ENCODE peak calls at places on chromosomes 13 and 19, in five cellular contexts. H, V, C, P and W are unnamed samples.
A peak's percentile ranks its signal among the peaks of the same experiment; 100 is the strongest.

GRCh38 chr13:101515504-101515903 is 63.0 kb downstream of the ITGBL1 start:
- DNase-seq in H (no peak), V (no peak), C (no peak), P (no peak), W (no peak)

GRCh38 chr13:36369268-36370107 is 23.3 kb upstream of the SPART start:
- DNase-seq in H (no peak), V (no peak), C (no peak), P (no peak), W (no peak)

GRCh38 chr19:42693760-42694350 is 46.4 kb downstream of the PSG3 start:
- DNase-seq in H (no peak), V (no peak), C (peak; percentile 75), P (no peak), W (no peak)

GRCh38 chr13:32587774-32588165 is 1.5 kb downstream of the PDS5B start:
- DNase-seq in H (no peak), V (no peak), C (peak; percentile 21), P (no peak), W (no peak)

GRCh38 chr19:32717496-32717895 is 2.1 kb upstream of the TDRD12 start:
- DNase-seq in H (no peak), V (no peak), C (no peak), P (no peak), W (no peak)

GRCh38 chr13:49683489-49683888 is 7.8 kb downstream of the EBPL start:
- DNase-seq in H (no peak), V (no peak), C (no peak), P (no peak), W (no peak)

GRCh38 chr13:92513672-92514071 is 712.9 kb upstream of the GPC6 start:
- DNase-seq in H (no peak), V (no peak), C (no peak), P (no peak), W (no peak)

GRCh38 chr13:33218020-33218419 is 67.5 kb downstream of the STARD13 start:
- DNase-seq in H (no peak), V (no peak), C (peak; percentile 88), P (no peak), W (no peak)

GRCh38 chr19:18972301-18972831 is 31.3 kb upstream of the HOMER3 start:
- DNase-seq in H (no peak), V (no peak), C (no peak), P (no peak), W (no peak)

GRCh38 chr19:8143041-8143440 is 6.4 kb downstream of the FBN3 start:
- DNase-seq in H (no peak), V (no peak), C (no peak), P (no peak), W (no peak)

GRCh38 chr19:10850631-10851030 is 2.4 kb downstream of the C19orf38 start:
- DNase-seq in H (no peak), V (no peak), C (no peak), P (no peak), W (no peak)

GRCh38 chr13:41053384-41053826 is 7.9 kb upstream of the WBP4 start:
- DNase-seq in H (no peak), V (no peak), C (peak; percentile 48), P (no peak), W (no peak)

GRCh38 chr19:4197625-4198466 is 15.4 kb downstream of the ANKRD24 start:
- DNase-seq in H (peak; percentile 74), V (no peak), C (no peak), P (no peak), W (no peak)

GRCh38 chr13:110856941-110857835 is 57.7 kb downstream of the ANKRD10 start:
- DNase-seq in H (no peak), V (no peak), C (no peak), P (no peak), W (no peak)

GRCh38 chr19:31890230-31890629 is 455.2 kb upstream of the ZNF507 start:
- DNase-seq in H (peak; percentile 20), V (no peak), C (no peak), P (peak; percentile 88), W (no peak)

GRCh38 chr13:98157188-98157587 is 14.3 kb downstream of the FARP1 start:
- DNase-seq in H (no peak), V (no peak), C (no peak), P (no peak), W (no peak)

GRCh38 chr13:33927315-33927714 is 109.4 kb downstream of the RFC3 start:
- DNase-seq in H (no peak), V (no peak), C (peak; percentile 33), P (no peak), W (no peak)

GRCh38 chr19:55305491-55305890 is 19.6 kb downstream of the TMEM150B start:
- DNase-seq in H (peak; percentile 76), V (no peak), C (peak; percentile 56), P (peak; percentile 60), W (peak; percentile 40)

GRCh38 chr19:47305309-47305751 is 4.3 kb upstream of the C5AR1 start:
- DNase-seq in H (peak; percentile 74), V (peak; percentile 65), C (peak; percentile 72), P (peak; percentile 86), W (peak; percentile 54)

GRCh38 chr13:43905435-43906031 is 25.8 kb downstream of the LACC1 start:
- DNase-seq in H (peak; percentile 80), V (no peak), C (peak; percentile 80), P (no peak), W (peak; percentile 42)

GRCh38 chr13:86585826-86586225 is 786.6 kb upstream of the SLITRK6 start:
- DNase-seq in H (no peak), V (no peak), C (peak; percentile 10), P (no peak), W (peak; percentile 16)

GRCh38 chr13:73040479-73040878 is 18.3 kb upstream of the KLF5 start:
- DNase-seq in H (no peak), V (no peak), C (no peak), P (no peak), W (no peak)

GRCh38 chr19:2477141-2477710 is 1.3 kb downstream of the GADD45B start:
- DNase-seq in H (peak; percentile 44), V (no peak), C (peak; percentile 50), P (peak; percentile 59), W (peak; percentile 61)

GRCh38 chr19:11421607-11422098 is 2.5 kb upstream of the RGL3 start:
- DNase-seq in H (peak; percentile 61), V (no peak), C (no peak), P (peak; percentile 61), W (peak; percentile 72)

GRCh38 chr13:27619711-27620376 is 485 bp downstream of the LNX2 start:
- DNase-seq in H (no peak), V (peak; percentile 15), C (peak; percentile 29), P (no peak), W (peak; percentile 54)

GRCh38 chr19:4267101-4267900 is 11.8 kb upstream of the SHD start:
- DNase-seq in H (peak; percentile 87), V (peak; percentile 28), C (peak; percentile 64), P (peak; percentile 72), W (peak; percentile 34)

GRCh38 chr13:26989261-26990007 is 182.2 kb downstream of the USP12 start:
- DNase-seq in H (no peak), V (no peak), C (no peak), P (no peak), W (no peak)

GRCh38 chr19:3656073-3656746 is 29.6 kb upstream of the CACTIN start:
- DNase-seq in H (no peak), V (no peak), C (peak; percentile 2), P (no peak), W (no peak)

GRCh38 chr13:75372517-75372916 is 109.5 kb downstream of the TBC1D4 start:
- DNase-seq in H (peak; percentile 46), V (no peak), C (peak; percentile 64), P (no peak), W (peak; percentile 52)

GRCh38 chr19:15264061-15264932 is 32.0 kb upstream of the EPHX3 start:
- DNase-seq in H (peak; percentile 90), V (peak; percentile 57), C (peak; percentile 73), P (peak; percentile 86), W (peak; percentile 75)

GRCh38 chr19:15265214-15265613 is 33.0 kb upstream of the EPHX3 start:
- DNase-seq in H (no peak), V (no peak), C (no peak), P (no peak), W (no peak)

GRCh38 chr19:15266683-15267082 is 34.4 kb upstream of the EPHX3 start:
- DNase-seq in H (no peak), V (no peak), C (no peak), P (no peak), W (no peak)

GRCh38 chr19:15264933-15265206 is 32.6 kb upstream of the EPHX3 start:
- DNase-seq in H (no peak), V (no peak), C (no peak), P (no peak), W (no peak)

GRCh38 chr19:15265849-15266248 is 33.6 kb upstream of the EPHX3 start:
- DNase-seq in H (no peak), V (peak; percentile 84), C (peak; percentile 76), P (peak; percentile 99), W (peak; percentile 91)
- H3K36me3 ChIP-seq in H (peaks cover 12% of the 10 kb centered on the region), V (peaks cover 83% of the 10 kb centered on the region), C (peaks cover 58% of the 10 kb centered on the region), P (no peaks in the 10 kb centered on the region), W (peaks cover 16% of the 10 kb centered on the region)

GRCh38 chr19:15418588-15419412 is at the start of gene AKAP8L:
- DNase-seq in H (peak; percentile 99), V (peak; percentile 99), C (peak; percentile 99), P (peak; percentile 98), W (peak; percentile 100)
- TF ChIP-seq CTCF in H (peak; percentile 76), V (peak; percentile 81), C (peak; percentile 64), P (peak; percentile 37), W (peak; percentile 84)

DNA sequence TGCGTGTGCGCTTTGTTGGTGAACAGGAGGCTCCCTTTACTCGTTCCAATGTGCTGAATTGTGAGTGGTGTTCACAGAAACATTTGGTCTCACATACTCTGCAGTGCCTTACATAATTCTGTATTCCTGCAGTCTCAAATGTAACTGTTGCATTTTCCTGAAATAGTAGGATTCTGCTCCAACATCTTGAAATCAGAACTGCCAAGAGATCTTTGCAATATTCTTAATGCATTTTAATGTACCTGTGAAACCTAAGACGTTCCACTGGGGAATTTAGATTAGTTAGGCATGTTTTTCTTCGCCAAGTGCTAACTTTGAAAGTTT is 166.5 kb downstream of the SLC7A1 start:
- DNase-seq in H (no peak), V (no peak), C (no peak), P (no peak), W (no peak)
- H3K4me3 ChIP-seq in H (peak overlapping the region; percentile 53), V (no peak overlapping the region), C (no peak overlapping the region), P (peak overlapping the region; percentile 27), W (peak overlapping the region; percentile 57)

GRCh38 chr13:114259974-114260373 is 21.4 kb upstream of the UPF3A start:
- DNase-seq in H (no peak), V (no peak), C (no peak), P (no peak), W (no peak)

GRCh38 chr13:114259374-114259773 is 22.0 kb upstream of the UPF3A start:
- DNase-seq in H (no peak), V (no peak), C (no peak), P (no peak), W (no peak)

GRCh38 chr13:114258589-114258988 is 22.8 kb upstream of the UPF3A start:
- DNase-seq in H (no peak), V (no peak), C (no peak), P (no peak), W (no peak)

GRCh38 chr13:114256547-114256946 is 21.9 kb downstream of the CDC16 start:
- DNase-seq in H (no peak), V (no peak), C (no peak), P (no peak), W (no peak)

DNA sequence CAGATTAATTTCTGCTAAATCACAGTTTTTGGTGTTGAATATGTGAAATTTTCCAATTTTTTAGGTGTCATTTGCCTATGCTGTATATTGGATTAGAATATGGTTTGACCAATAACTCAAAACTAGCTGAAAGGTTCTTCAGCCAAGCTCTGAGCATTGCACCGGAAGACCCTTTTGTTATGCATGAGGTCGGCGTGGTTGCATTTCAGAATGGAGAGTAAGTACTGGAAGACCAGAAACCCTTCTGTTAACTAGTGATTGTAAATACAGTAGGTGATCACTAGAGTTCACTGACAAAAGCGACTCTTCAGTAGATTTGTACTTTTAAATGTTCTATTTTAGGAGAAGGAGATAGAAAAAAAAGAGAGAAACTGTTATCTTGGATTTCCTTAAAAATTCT is 22.3 kb downstream of the CDC16 start:
- DNase-seq in H (no peak), V (no peak), C (no peak), P (no peak), W (no peak)
- H3K36me3 ChIP-seq in H (peaks cover 22% of the 10 kb centered on the region), V (peaks cover 94% of the 10 kb centered on the region), C (peaks cover 13% of the 10 kb centered on the region), P (no peaks in the 10 kb centered on the region), W (peaks cover 4% of the 10 kb centered on the region)